ENCODE peak calls at places on chromosomes 12 and 14, in five cellular contexts. Y is HFF-Myc, Q is astrocyte of the cerebellum, C is lower leg skin, P is mucosa of descending colon. I is an unnamed sample.

GRCh38 chr14:105065280-105066228 is at the start of gene GPR132:
- DNase-seq in Y (no peak), Q (no peak), P (peak), C (no peak), I (no peak)

GRCh38 chr12:26224657-26225056 is 29.3 kb downstream of the SSPN start:
- DNase-seq in Q (no peak), C (no peak), P (no peak), Y (no peak), I (no peak)

GRCh38 chr14:59897757-59898383 is 22.1 kb upstream of the LRRC9 start:
- DNase-seq in Q (peak), P (no peak), C (peak), Y (no peak), I (no peak)

GRCh38 chr14:51818748-51819386 is 41.5 kb upstream of the GNG2 start:
- DNase-seq in Y (no peak), P (no peak), C (no peak), Q (no peak), I (no peak)

GRCh38 chr12:117986705-117987469 is 18.1 kb upstream of the KSR2 start:
- DNase-seq in P (no peak), Y (no peak), Q (peak), C (no peak), I (peak)

GRCh38 chr14:92391746-92392145 is 68.8 kb downstream of the SLC24A4 start:
- DNase-seq in Q (no peak), C (no peak), Y (no peak), P (no peak), I (no peak)

GRCh38 chr14:83913466-83913865 is 1616.5 kb upstream of the FLRT2 start:
- DNase-seq in Y (no peak), P (no peak), C (no peak), Q (no peak), I (no peak)

GRCh38 chr12:109440851-109441490 is 36.1 kb downstream of the KCTD10 start:
- DNase-seq in C (no peak), P (no peak), Q (no peak), Y (no peak), I (no peak)

GRCh38 chr12:31405021-31405420 is 79.1 kb upstream of the SINHCAF start:
- DNase-seq in P (no peak), Y (no peak), C (no peak), Q (no peak), I (no peak)

GRCh38 chr14:104384776-104385071 is 194.8 kb upstream of the C14orf180 start:
- DNase-seq in Q (no peak), Y (no peak), C (no peak), P (no peak), I (no peak)

GRCh38 chr12:106138646-106139421 is at the start of gene NUAK1:
- DNase-seq in P (peak), Y (no peak), Q (no peak), C (peak), I (no peak)

GRCh38 chr12:110641512-110641911 is 27.6 kb downstream of the TCTN1 start:
- DNase-seq in Y (no peak), P (no peak), C (no peak), Q (no peak), I (no peak)

GRCh38 chr14:50530358-50530757 is 2.0 kb downstream of the MAP4K5 start:
- DNase-seq in Y (no peak), Q (no peak), C (no peak), P (no peak), I (no peak)

GRCh38 chr12:79983969-79984629 is 49.2 kb upstream of the PPP1R12A start:
- DNase-seq in Q (no peak), Y (peak), C (no peak), P (no peak), I (no peak)

GRCh38 chr12:98955284-98955683 is 310.2 kb downstream of the APAF1 start:
- DNase-seq in Q (no peak), C (no peak), P (no peak), Y (no peak), I (no peak)

GRCh38 chr14:75204106-75204505 is 27.7 kb upstream of the TMED10 start:
- DNase-seq in Q (no peak), P (no peak), C (peak), Y (no peak), I (no peak)

GRCh38 chr12:108633534-108634224 is at the start of gene SELPLG:
- DNase-seq in Q (no peak), P (peak), C (peak), Y (no peak), I (no peak)

GRCh38 chr12:103841690-103842584 is 903 bp upstream of the NT5DC3 start:
- DNase-seq in Y (peak), P (peak), C (peak), Q (peak), I (peak)

GRCh38 chr12:26987634-26988424 is 26.4 kb downstream of the TM7SF3 start:
- DNase-seq in C (no peak), Y (peak), Q (no peak), P (no peak), I (no peak)

GRCh38 chr12:53480425-53481107 is 18.7 kb downstream of the MAP3K12 start:
- DNase-seq in P (no peak), Q (no peak), C (no peak), Y (no peak), I (no peak)

GRCh38 chr12:120346031-120346430 is 18.5 kb upstream of the PLA2G1B start:
- DNase-seq in C (no peak), P (no peak), Q (no peak), Y (no peak), I (no peak)

GRCh38 chr12:62006076-62006732 is 254.0 kb upstream of the USP15 start:
- DNase-seq in Y (peak), P (no peak), Q (peak), C (no peak), I (no peak)

GRCh38 chr14:61866932-61867920 is 105.0 kb downstream of the SNAPC1 start:
- DNase-seq in Q (no peak), C (no peak), P (no peak), Y (no peak), I (no peak)

GRCh38 chr14:69316449-69317391 is 56.8 kb downstream of the GALNT16 start:
- DNase-seq in Q (peak), P (no peak), Y (peak), C (peak), I (peak)

GRCh38 chr12:124919646-124920352 is 5.3 kb upstream of the UBC start:
- DNase-seq in P (no peak), C (no peak), Y (no peak), Q (no peak), I (no peak)

GRCh38 chr12:130132831-130133635 is 29.2 kb upstream of the FZD10 start:
- DNase-seq in P (no peak), C (no peak), Q (no peak), Y (no peak), I (no peak)

GRCh38 chr14:68935761-68936209 is 43.3 kb downstream of the ACTN1 start:
- DNase-seq in C (no peak), Q (no peak), Y (no peak), P (no peak), I (no peak)

GRCh38 chr12:7937867-7938506 is 2.0 kb upstream of the SLC2A3 start:
- DNase-seq in P (no peak), C (no peak), Y (peak), Q (no peak), I (no peak)

GRCh38 chr14:65243766-65244442 is 141.6 kb upstream of the MAX start:
- DNase-seq in Q (no peak), C (no peak), Y (no peak), P (no peak), I (no peak)

GRCh38 chr14:39276579-39277114 is 42.9 kb downstream of the MIA2 start:
- DNase-seq in C (no peak), Q (no peak), Y (no peak), P (no peak), I (no peak)

GRCh38 chr12:4277856-4278581 is 4.5 kb downstream of the CCND2 start:
- DNase-seq in Q (no peak), P (no peak), Y (no peak), C (no peak), I (no peak)

GRCh38 chr12:30200864-30201263 is 417.1 kb upstream of the TMTC1 start:
- DNase-seq in P (no peak), C (no peak), Y (no peak), Q (no peak), I (no peak)

GRCh38 chr12:110546339-110546738 is 36.8 kb downstream of the PPTC7 start:
- DNase-seq in Y (peak), Q (peak), C (no peak), P (no peak), I (no peak)

GRCh38 chr14:52575858-52576257 is 23.2 kb downstream of the GPR137C start:
- DNase-seq in P (no peak), Q (no peak), Y (no peak), C (no peak), I (no peak)

GRCh38 chr12:110316861-110317260 is 35.8 kb downstream of the ATP2A2 start:
- DNase-seq in Y (peak), Q (peak), C (no peak), P (no peak), I (no peak)

GRCh38 chr12:42946776-42947435 is 357.4 kb upstream of the PRICKLE1 start:
- DNase-seq in C (no peak), P (no peak), Q (no peak), Y (no peak), I (no peak)

GRCh38 chr14:63713765-63714164 is 14.1 kb downstream of the SGPP1 start:
- DNase-seq in Q (peak), Y (peak), C (no peak), P (no peak), I (no peak)

GRCh38 chr12:2482938-2483337 is 311.8 kb upstream of the FKBP4 start:
- DNase-seq in C (no peak), Q (no peak), P (no peak), Y (no peak), I (no peak)

GRCh38 chr12:2481346-2481745 is 313.4 kb upstream of the FKBP4 start:
- DNase-seq in Y (no peak), P (no peak), Q (no peak), C (no peak), I (no peak)

GRCh38 chr12:2479866-2480510 is 314.8 kb upstream of the FKBP4 start:
- DNase-seq in Q (no peak), P (no peak), C (no peak), Y (no peak), I (no peak)

GRCh38 chr12:2483713-2484112 is 311.1 kb upstream of the FKBP4 start:
- DNase-seq in P (no peak), C (no peak), Y (no peak), Q (no peak), I (no peak)

DNA sequence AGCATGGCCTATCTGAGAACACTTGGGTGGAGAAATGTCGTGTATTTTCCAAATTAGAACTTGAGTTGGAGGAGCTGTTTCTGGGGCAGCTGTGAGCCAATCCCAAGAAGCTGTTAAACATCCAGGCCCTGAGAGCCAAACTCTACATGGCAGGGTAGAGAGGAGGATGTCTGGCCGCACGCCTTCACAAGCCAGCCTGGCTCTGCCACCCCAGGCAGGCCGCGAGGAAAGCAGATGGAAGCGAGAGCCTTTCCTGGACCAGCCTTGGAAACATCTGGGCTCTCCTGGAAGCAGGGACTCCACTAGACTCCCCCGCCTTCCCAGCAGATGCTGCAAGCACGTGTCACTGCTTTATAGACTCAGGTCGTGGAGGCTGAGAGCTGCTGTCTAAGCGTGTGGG is 312.8 kb upstream of the FKBP4 start:
- DNase-seq in Y (peak), P (no peak), Q (no peak), C (no peak), I (no peak)
- H3K4me3 ChIP-seq in Y (no peak), P (no peak), Q (no peak), C (no peak), I (no peak)

GRCh38 chr14:91371990-91372375 is 45.6 kb downstream of the CCDC88C start:
- DNase-seq in Y (no peak), Q (no peak), C (no peak), P (no peak), I (no peak)

GRCh38 chr14:91373591-91374245 is 43.9 kb downstream of the CCDC88C start:
- DNase-seq in Y (no peak), Q (no peak), C (no peak), P (peak), I (no peak)

GRCh38 chr14:91374287-91374880 is 43.2 kb downstream of the CCDC88C start:
- DNase-seq in C (no peak), Q (no peak), P (peak), Y (no peak), I (no peak)

GRCh38 chr14:91371011-91371989 is 46.3 kb downstream of the CCDC88C start:
- DNase-seq in Q (no peak), P (no peak), C (no peak), Y (no peak), I (no peak)

DNA sequence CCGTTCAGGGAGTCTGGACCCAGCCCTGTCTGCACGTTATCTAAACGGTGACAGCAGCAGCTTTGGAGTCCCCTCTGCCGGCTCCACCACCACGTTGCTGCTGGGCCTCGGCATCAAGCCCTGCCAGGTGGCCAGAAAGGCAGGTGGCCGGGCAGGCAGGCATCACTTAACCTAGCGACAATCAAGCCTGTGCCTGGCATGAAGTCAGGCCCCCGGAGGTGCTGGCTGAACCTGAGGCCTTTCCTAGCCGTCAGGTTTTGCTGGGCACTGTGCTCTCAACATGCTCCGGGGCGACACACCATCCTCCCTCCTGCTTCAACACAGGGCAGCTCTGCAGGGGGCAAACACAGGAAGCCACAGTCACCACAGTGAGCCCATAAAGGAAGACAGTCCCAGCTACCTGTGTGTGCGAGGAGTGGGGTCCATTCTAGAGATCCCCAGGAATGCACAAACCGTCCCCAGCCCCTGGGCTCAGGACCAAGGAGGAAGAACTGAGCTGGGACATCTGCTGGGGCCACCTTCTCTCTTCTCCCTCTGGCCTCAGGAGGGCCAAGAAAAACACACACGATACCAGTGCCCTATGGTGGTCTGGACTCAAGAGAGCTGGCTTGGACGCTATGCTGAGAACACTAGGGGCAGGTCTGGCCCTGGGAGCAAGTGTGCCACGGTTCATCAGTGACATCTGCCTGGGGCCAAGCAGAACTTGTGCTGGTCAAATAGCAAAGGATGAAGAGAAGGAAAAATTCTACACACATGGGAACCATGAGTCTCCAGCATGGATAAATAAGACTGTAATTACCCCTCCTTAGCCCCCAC is 44.7 kb downstream of the CCDC88C start:
- DNase-seq in C (no peak), Y (no peak), Q (no peak), P (no peak), I (no peak)
- TF ChIP-seq CTCF in C (no peak), Y (no peak), Q (no peak), P (no peak), I (no peak)

GRCh38 chr12:112559784-112560183 is 141.0 kb downstream of the PTPN11 start:
- DNase-seq in Y (no peak), Q (no peak), C (no peak), P (no peak), I (no peak)
- H3K4me3 ChIP-seq in Y (no peak), Q (no peak), C (no peak), P (no peak), I (no peak)

DNA sequence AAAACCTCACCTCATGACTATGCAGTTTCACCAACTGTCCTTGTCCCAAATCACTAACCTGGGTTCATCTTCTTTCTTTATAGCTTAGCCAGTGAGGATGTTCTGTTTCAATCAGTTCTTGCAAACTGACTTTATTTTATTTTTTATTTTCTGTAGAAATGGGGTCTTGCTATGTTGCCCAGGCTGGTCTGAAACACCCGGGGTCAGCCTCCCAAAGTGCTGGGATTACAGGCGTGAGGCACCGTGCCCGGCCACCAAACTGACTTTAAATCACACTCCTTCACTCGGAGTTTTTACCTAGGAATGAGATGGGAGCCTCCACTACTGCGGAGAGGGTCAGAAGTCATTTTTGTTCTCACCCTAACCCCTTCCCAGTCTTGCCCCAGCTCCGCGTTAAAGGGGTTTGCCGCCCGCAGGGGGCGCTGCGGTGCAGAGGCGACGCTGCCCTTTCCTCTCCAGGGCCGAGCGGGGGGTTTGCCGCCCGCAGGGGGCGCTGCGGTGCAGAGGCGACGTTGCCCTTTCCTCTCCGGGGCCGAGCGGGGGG is 7.0 kb upstream of the B4GALNT3 start:
- DNase-seq in C (no peak), Y (no peak), P (peak), Q (no peak), I (no peak)
- TF ChIP-seq CTCF in C (no peak), Y (no peak), P (no peak), Q (no peak), I (no peak)

GRCh38 chr14:71933026-71933587 is 878 bp downstream of the RGS6 start:
- DNase-seq in C (no peak), Q (no peak), P (no peak), Y (no peak), I (no peak)

GRCh38 chr14:71932229-71932951 is at the start of gene RGS6:
- DNase-seq in C (no peak), Q (no peak), P (no peak), Y (no peak), I (no peak)

GRCh38 chr14:71931492-71932228 is 569 bp upstream of the RGS6 start:
- DNase-seq in Q (no peak), Y (no peak), C (no peak), P (no peak), I (no peak)
- H3K4me3 ChIP-seq in Q (no peak), Y (no peak), C (no peak), P (no peak), I (no peak)

GRCh38 chr14:103104654-103105511 is 10.4 kb downstream of the EXOC3L4 start:
- DNase-seq in P (no peak), C (no peak), Q (no peak), Y (no peak), I (no peak)

GRCh38 chr14:103101964-103102688 is 7.6 kb downstream of the EXOC3L4 start:
- DNase-seq in C (no peak), Y (no peak), P (peak), Q (no peak), I (no peak)

GRCh38 chr14:103104389-103104653 is 9.8 kb downstream of the EXOC3L4 start:
- DNase-seq in C (no peak), Y (no peak), P (no peak), Q (no peak), I (no peak)

GRCh38 chr14:103102689-103103260 is 8.2 kb downstream of the EXOC3L4 start:
- DNase-seq in P (peak), Q (no peak), C (no peak), Y (no peak), I (no peak)

DNA sequence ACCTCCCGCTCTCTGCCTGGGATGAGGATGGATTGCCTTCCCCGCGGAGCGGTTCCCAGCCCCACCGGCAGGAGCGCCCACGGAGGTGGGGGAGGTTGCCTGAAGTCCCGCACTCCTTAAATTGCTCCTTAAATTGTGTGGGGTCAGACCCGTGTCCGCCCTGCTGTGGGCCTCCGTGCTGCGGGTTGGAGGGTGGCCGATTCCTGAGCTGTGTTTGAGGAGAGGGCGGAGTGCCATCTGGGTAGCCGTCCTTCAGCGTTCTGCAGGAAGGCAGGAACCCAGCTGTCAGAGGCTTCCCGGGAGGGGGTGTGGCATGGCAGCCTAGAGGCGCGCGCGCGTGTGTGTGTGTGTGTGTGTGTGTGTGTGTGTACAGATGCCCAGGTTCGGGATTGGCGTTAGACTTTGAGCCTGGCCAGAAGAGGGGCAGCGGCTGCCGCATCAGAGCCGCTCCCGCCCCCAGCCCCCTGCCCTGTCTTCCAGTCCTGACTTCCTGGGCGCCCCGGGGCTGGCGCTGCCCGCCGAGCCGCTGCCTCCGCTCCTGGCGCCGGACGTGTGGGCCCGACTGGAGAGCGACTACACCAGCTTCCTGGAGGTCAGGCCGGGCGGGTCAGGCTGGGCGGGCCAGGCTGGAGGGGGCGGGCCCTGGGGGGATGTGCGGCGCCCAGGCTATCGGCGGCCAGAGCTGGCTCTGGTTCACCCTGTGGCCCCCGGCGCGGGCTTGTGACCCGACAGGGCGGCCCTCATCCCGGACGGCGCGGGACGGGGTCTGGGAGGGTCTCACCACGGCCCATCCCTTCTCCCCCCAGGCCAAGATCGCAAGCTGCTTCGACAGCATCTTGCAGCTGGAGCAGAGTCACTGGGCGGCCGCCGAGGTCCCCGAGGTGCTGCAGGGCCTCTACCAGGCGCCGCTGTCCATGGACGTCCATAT is 9.2 kb downstream of the EXOC3L4 start:
- DNase-seq in C (no peak), P (peak), Q (no peak), Y (no peak), I (no peak)
- TF ChIP-seq CTCF in C (no peak), P (no peak), Q (peak), Y (peak), I (peak)

I was measured in epithelial cell of proximal tubule.